ENCODE peak calls at places on chromosomes 5 and 9, in four cellular contexts. J is right lobe of liver, W is stomach, A is AG09309. M is an unnamed sample.

GRCh38 chr9:118023649-118024048 is 319.4 kb downstream of the TLR4 start:
- DNase-seq in J (no peak), W (no peak), A (no peak), M (no peak)

GRCh38 chr5:171543486-171543885 is 124.0 kb downstream of the FGF18 start:
- DNase-seq in J (no peak), W (peak), A (no peak), M (no peak)

GRCh38 chr5:170681013-170681433 is 102.5 kb upstream of the GABRP start:
- DNase-seq in J (no peak), W (no peak), A (no peak), M (no peak)

GRCh38 chr5:16773990-16774389 is 157.2 kb upstream of the RETREG1 start:
- DNase-seq in J (no peak), W (no peak), A (no peak), M (no peak)

GRCh38 chr5:34053133-34053532 is 10.1 kb upstream of the C1QTNF3 start:
- DNase-seq in J (no peak), W (no peak), A (peak), M (no peak)

GRCh38 chr9:128636024-128636390 is 20.6 kb downstream of the DYNC2I2 start:
- DNase-seq in J (peak), W (peak), A (no peak), M (peak)

GRCh38 chr9:81902601-81903000 is 25.6 kb upstream of the SPATA31D4 start:
- DNase-seq in J (no peak), W (no peak), A (no peak), M (no peak)

GRCh38 chr5:43121565-43122484 is 1.1 kb downstream of the ZNF131 start:
- DNase-seq in J (no peak), W (no peak), A (peak), M (no peak)

GRCh38 chr5:124725040-124725434 is 21.4 kb downstream of the ZNF608 start:
- DNase-seq in J (no peak), W (no peak), A (no peak), M (no peak)

GRCh38 chr5:173984218-173984617 is 4.8 kb upstream of the C5orf47 start:
- DNase-seq in J (no peak), W (no peak), A (no peak), M (no peak)

GRCh38 chr5:172429201-172429940 is 25.0 kb downstream of the SH3PXD2B start:
- DNase-seq in J (no peak), W (no peak), A (peak), M (no peak)

GRCh38 chr5:93572773-93573626 is 8.0 kb downstream of the NR2F1-AS1 start:
- DNase-seq in J (no peak), W (no peak), A (no peak), M (no peak)

GRCh38 chr9:87748895-87749294 is 23.0 kb downstream of the CTSL start:
- DNase-seq in J (no peak), W (no peak), A (no peak), M (no peak)

DNA sequence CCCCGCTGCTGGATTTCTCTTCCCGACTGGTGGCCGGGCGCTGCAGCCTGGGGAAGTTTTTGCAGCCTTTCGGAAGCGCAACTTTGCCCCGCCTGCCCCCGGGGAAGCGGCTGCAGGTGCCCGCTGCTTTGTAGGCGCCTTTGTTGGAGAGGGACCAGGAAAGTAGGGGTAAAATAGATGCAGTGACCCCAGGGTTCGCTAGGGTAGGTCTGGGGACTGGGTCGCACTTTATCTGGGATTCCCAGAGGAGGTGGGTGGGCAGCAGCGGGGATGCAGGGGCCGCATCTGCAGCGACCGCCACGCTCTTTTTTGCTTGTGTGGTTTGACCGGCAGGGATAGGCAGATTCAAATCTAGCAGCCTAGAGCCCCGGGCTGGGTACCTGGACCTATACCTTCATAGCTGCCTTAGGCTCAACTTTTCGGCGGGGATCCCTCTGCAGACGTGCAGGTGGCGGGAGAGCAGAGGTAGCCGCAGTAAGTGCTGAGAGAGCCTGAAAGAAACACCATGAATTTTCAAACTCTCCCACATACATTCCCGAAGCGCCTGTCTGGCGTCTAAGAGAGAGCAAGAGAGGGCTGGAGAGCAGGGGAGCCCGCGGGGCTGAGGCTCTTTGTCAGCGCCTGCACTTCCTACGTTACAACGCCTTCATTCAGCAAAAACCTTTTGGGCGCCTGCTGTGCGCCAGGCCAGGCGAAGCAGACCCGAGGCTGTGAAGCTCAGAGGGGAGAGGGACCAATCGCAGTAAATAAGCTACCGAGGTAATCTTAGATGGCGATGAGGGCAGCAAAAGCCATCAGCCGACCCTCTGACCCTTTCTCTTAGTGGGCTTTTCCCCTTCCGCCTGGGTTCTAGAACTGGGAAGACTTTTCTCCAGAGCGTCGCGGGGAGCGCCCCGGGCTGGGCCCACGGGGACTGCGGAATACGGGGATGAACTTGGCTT is 642 bp downstream of the SV2C start:
- DNase-seq in J (no peak), W (no peak), A (no peak), M (no peak)
- H3K4me3 ChIP-seq in J (no peak), W (peak), A (peak), M (peak)

GRCh38 chr5:66808663-66809062 is 212.5 kb downstream of the MAST4 start:
- DNase-seq in J (no peak), W (no peak), A (no peak), M (no peak)

GRCh38 chr5:66810151-66810550 is 214.0 kb downstream of the MAST4 start:
- DNase-seq in J (no peak), W (no peak), A (no peak), M (no peak)

GRCh38 chr5:66810747-66811355 is 214.7 kb downstream of the MAST4 start:
- DNase-seq in J (no peak), W (no peak), A (no peak), M (no peak)

GRCh38 chr5:66805514-66806430 is 209.6 kb downstream of the MAST4 start:
- DNase-seq in J (no peak), W (no peak), A (no peak), M (no peak)

DNA sequence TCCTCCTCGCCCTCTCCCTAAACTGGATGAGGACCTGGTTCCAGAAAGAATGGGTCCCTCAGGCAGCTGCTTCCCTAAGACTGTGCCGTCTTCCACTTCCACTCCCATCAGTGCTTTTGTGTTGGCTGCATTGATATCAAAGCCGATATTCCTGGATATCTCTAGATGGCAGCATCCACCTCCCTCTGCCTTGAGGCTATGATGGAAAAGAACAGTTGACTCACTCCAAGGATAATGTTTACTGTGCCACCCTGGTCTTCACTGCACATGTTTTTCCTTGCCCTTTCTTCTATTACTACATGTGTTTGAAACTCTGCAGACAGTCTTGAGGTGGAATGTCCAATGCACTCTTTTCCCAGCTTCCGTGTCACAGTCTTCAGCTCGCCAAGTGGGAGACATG is 211.6 kb downstream of the MAST4 start:
- DNase-seq in J (no peak), W (no peak), A (peak), M (no peak)
- TF ChIP-seq CTCF in J (peak), W (no peak), A (peak), M (peak)

GRCh38 chr9:113255431-113255830 is 19.9 kb downstream of the CDC26 start:
- DNase-seq in J (no peak), W (no peak), A (no peak), M (no peak)
- H3K4me3 ChIP-seq in J (no peak), W (no peak), A (no peak), M (no peak)

GRCh38 chr9:132712753-132713152 is 42.5 kb downstream of the GTF3C4 start:
- DNase-seq in J (no peak), W (no peak), A (no peak), M (no peak)
- TF ChIP-seq CTCF in J (no peak), W (no peak), A (no peak), M (no peak)

DNA sequence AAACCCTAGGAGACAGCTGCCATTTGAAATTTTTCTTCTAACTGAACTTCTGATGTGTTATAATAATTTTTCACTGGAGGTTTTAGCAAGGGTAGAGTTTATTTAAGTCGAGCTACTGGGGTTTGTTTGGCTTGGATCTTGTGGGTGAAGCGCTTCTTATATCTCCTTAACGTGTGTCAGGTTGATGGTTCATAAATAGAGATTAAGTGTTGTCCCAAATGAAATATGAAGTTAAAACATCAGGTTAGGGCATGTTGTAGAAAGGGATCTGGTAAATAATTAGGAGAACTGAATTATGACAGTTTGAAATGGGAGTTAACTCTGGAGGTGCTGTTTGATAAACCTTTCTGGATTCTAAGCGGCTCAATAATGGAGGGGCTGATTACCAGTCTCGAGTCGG is 717.1 kb upstream of the WWC1 start:
- DNase-seq in J (no peak), W (no peak), A (no peak), M (no peak)
- H3K4me3 ChIP-seq in J (no peak), W (no peak), A (peak), M (no peak)

DNA sequence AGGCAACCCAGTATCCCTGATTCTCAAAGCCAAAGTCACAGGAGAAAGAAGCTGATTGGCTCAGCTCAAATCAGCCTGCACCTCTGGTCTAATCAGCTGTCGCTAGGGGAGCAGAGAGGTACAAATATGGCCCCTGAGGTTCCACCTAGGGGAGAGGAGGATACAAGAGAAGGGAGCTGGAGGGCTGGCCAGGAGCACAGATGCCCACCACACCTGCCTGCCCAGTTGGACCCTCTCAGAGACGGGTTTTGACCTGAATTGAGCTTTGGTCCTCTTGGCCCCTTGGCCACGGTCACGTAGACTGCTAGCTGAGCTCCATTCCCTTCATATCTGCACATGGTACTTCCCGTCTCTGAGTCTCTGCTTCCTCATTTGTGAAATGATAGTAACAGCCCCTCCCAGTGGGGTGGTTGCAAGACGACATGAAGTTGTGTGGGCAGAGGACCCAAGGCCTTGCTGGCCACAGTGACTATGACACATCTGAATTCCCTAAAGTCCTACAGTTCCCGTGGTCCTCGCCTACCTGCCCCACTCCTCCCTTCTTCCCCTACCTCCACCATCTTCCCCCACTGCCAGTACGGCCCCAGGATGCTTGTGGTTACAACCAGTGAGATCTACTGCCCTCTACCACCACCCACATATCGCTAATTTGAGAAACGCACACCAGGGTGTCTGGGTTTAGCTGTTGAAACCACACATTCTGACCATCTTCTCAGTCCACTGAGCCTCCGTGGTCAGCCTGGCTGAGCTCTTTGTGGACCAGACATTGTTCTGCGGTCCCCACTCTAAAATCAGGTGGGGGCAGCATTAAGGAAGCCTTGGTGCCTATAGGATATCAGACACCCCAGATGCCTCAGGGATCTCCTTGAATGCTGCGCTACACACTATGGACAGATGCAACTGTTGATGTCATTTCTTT is 60.3 kb upstream of the NEK6 start:
- DNase-seq in J (peak), W (peak), A (no peak), M (peak)
- TF ChIP-seq CTCF in J (no peak), W (no peak), A (no peak), M (no peak)

M was measured in upper lobe of right lung.